ENCODE peak calls at places on chromosomes 12 and 14, in ten cellular contexts. Q is HTR-8/SVneo, R is GM23338, U is iris pigment epithelial cell, J is left ventricle myocardium inferior, C is HuH-7.5, H is astrocyte of the cerebellum, K is glomerular endothelial cell, T is HS-27A, N is progenitor cell of endocrine pancreas. L is an unnamed sample.

GRCh38 chr14:95482967-95483842 is 33.2 kb downstream of the SYNE3 start:
- DNase-seq in Q (peak), R (no peak), U (peak), J (peak), C (no peak), H (peak), K (peak), T (peak), N (no peak), L (peak)

GRCh38 chr14:93114068-93114710 is 1.5 kb downstream of the ITPK1 start:
- DNase-seq in Q (no peak), R (peak), U (no peak), J (no peak), C (no peak), H (no peak), K (no peak), T (no peak), N (no peak), L (no peak)

GRCh38 chr12:105852496-105852895 is 286.3 kb downstream of the NUAK1 start:
- DNase-seq in Q (no peak), R (no peak), U (no peak), J (no peak), C (no peak), H (no peak), K (no peak), T (no peak), N (no peak), L (no peak)

GRCh38 chr12:1719139-1719538 is 28.3 kb downstream of the ADIPOR2 start:
- DNase-seq in Q (no peak), R (no peak), U (peak), J (no peak), C (no peak), H (no peak), K (no peak), T (no peak), N (no peak), L (no peak)

GRCh38 chr14:68297871-68298468 is 478.4 kb downstream of the RAD51B start:
- DNase-seq in Q (peak), R (peak), U (peak), J (no peak), C (no peak), H (no peak), K (no peak), T (no peak), N (no peak), L (no peak)

GRCh38 chr14:95496111-95496681 is 20.3 kb downstream of the SYNE3 start:
- DNase-seq in Q (no peak), R (no peak), U (no peak), J (no peak), C (no peak), H (no peak), K (no peak), T (no peak), N (no peak), L (no peak)

GRCh38 chr12:89504560-89505346 is 19.8 kb downstream of the GALNT4 start:
- DNase-seq in Q (no peak), R (no peak), U (peak), J (no peak), C (no peak), H (no peak), K (no peak), T (no peak), N (no peak), L (no peak)

GRCh38 chr12:127531561-127531960 is 735.4 kb upstream of the TMEM132C start:
- DNase-seq in Q (no peak), R (peak), U (no peak), J (no peak), C (no peak), H (no peak), K (no peak), T (no peak), N (no peak), L (no peak)

L was measured in H4.